ENCODE peak calls at places on chromosomes 11 and 22, in ten cellular contexts. One of them, this sample, is unnamed.

GRCh38 chr11:2186669-2187266 is 15.2 kb upstream of the TH start:
- DNase-seq in HS-5: no peak
- DNase-seq in RWPE1: no peak
- DNase-seq in AML-193: peak; percentile 11
- DNase-seq in Calu3: peak; percentile 69
- DNase-seq in heart right ventricle: no peak
- DNase-seq in NCI-H69: peak; percentile 92
- DNase-seq in choroid plexus epithelial cell: peak; percentile 36
- DNase-seq in EL: peak; percentile 23
- DNase-seq in mucosa of descending colon: peak; percentile 48
- DNase-seq in this sample: peak; percentile 25

GRCh38 chr11:5265832-5266231 is 3.9 kb downstream of the HBE1 start:
- DNase-seq in HS-5: no peak
- DNase-seq in RWPE1: no peak
- DNase-seq in AML-193: no peak
- DNase-seq in Calu3: no peak
- DNase-seq in heart right ventricle: no peak
- DNase-seq in NCI-H69: no peak
- DNase-seq in choroid plexus epithelial cell: no peak
- DNase-seq in EL: no peak
- DNase-seq in mucosa of descending colon: no peak
- DNase-seq in this sample: no peak

GRCh38 chr22:18064636-18065035 is 13.2 kb upstream of the PEX26 start:
- DNase-seq in HS-5: no peak
- DNase-seq in RWPE1: no peak
- DNase-seq in AML-193: no peak
- DNase-seq in Calu3: no peak
- DNase-seq in heart right ventricle: no peak
- DNase-seq in NCI-H69: no peak
- DNase-seq in choroid plexus epithelial cell: no peak
- DNase-seq in EL: no peak
- DNase-seq in mucosa of descending colon: no peak
- DNase-seq in this sample: no peak

GRCh38 chr11:86676533-86677154 is 4.2 kb upstream of the ME3 start:
- DNase-seq in HS-5: no peak
- DNase-seq in RWPE1: no peak
- DNase-seq in AML-193: peak; percentile 23
- DNase-seq in Calu3: no peak
- DNase-seq in heart right ventricle: no peak
- DNase-seq in NCI-H69: peak; percentile 78
- DNase-seq in choroid plexus epithelial cell: no peak
- DNase-seq in EL: peak; percentile 29
- DNase-seq in mucosa of descending colon: peak; percentile 38
- DNase-seq in this sample: peak; percentile 46

GRCh38 chr11:18699848-18700261 is 1.3 kb downstream of the TMEM86A start:
- DNase-seq in HS-5: no peak
- DNase-seq in RWPE1: no peak
- DNase-seq in AML-193: no peak
- DNase-seq in Calu3: no peak
- DNase-seq in heart right ventricle: no peak
- DNase-seq in NCI-H69: peak; percentile 20
- DNase-seq in choroid plexus epithelial cell: peak; percentile 21
- DNase-seq in EL: no peak
- DNase-seq in mucosa of descending colon: peak; percentile 28
- DNase-seq in this sample: no peak

GRCh38 chr11:66119348-66120133 is 49.5 kb downstream of the PACS1 start:
- DNase-seq in HS-5: peak; percentile 78
- DNase-seq in RWPE1: peak; percentile 55
- DNase-seq in AML-193: no peak
- DNase-seq in Calu3: peak; percentile 35
- DNase-seq in heart right ventricle: no peak
- DNase-seq in NCI-H69: no peak
- DNase-seq in choroid plexus epithelial cell: peak; percentile 96
- DNase-seq in EL: peak; percentile 88
- DNase-seq in mucosa of descending colon: no peak
- DNase-seq in this sample: peak; percentile 54

GRCh38 chr11:68324695-68325094 is 12.3 kb downstream of the LRP5 start:
- DNase-seq in HS-5: no peak
- DNase-seq in RWPE1: no peak
- DNase-seq in AML-193: no peak
- DNase-seq in Calu3: no peak
- DNase-seq in heart right ventricle: no peak
- DNase-seq in NCI-H69: no peak
- DNase-seq in choroid plexus epithelial cell: no peak
- DNase-seq in EL: no peak
- DNase-seq in mucosa of descending colon: no peak
- DNase-seq in this sample: no peak

GRCh38 chr11:2800655-2801531 is 84.7 kb downstream of the CDKN1C start:
- DNase-seq in HS-5: no peak
- DNase-seq in RWPE1: no peak
- DNase-seq in AML-193: no peak
- DNase-seq in Calu3: no peak
- DNase-seq in heart right ventricle: peak; percentile 7
- DNase-seq in NCI-H69: no peak
- DNase-seq in choroid plexus epithelial cell: no peak
- DNase-seq in EL: no peak
- DNase-seq in mucosa of descending colon: no peak
- DNase-seq in this sample: no peak

GRCh38 chr11:114162719-114163123 is 103.2 kb downstream of the ZBTB16 start:
- DNase-seq in HS-5: peak; percentile 80
- DNase-seq in RWPE1: peak; percentile 89
- DNase-seq in AML-193: no peak
- DNase-seq in Calu3: peak; percentile 13
- DNase-seq in heart right ventricle: peak; percentile 77
- DNase-seq in NCI-H69: peak; percentile 95
- DNase-seq in choroid plexus epithelial cell: peak; percentile 100
- DNase-seq in EL: peak; percentile 94
- DNase-seq in mucosa of descending colon: peak; percentile 87
- DNase-seq in this sample: peak; percentile 99

GRCh38 chr11:73204711-73205121 is 13.4 kb upstream of the P2RY2 start:
- DNase-seq in HS-5: no peak
- DNase-seq in RWPE1: no peak
- DNase-seq in AML-193: peak; percentile 97
- DNase-seq in Calu3: no peak
- DNase-seq in heart right ventricle: no peak
- DNase-seq in NCI-H69: no peak
- DNase-seq in choroid plexus epithelial cell: no peak
- DNase-seq in EL: no peak
- DNase-seq in mucosa of descending colon: no peak
- DNase-seq in this sample: no peak

GRCh38 chr22:23708270-23708669 is 17.5 kb downstream of the RGL4 start:
- DNase-seq in HS-5: no peak
- DNase-seq in RWPE1: no peak
- DNase-seq in AML-193: no peak
- DNase-seq in Calu3: no peak
- DNase-seq in heart right ventricle: no peak
- DNase-seq in NCI-H69: no peak
- DNase-seq in choroid plexus epithelial cell: no peak
- DNase-seq in EL: no peak
- DNase-seq in mucosa of descending colon: no peak
- DNase-seq in this sample: no peak

GRCh38 chr11:77589181-77589520 is 602 bp upstream of the AQP11 start:
- DNase-seq in HS-5: no peak
- DNase-seq in RWPE1: no peak
- DNase-seq in AML-193: no peak
- DNase-seq in Calu3: no peak
- DNase-seq in heart right ventricle: no peak
- DNase-seq in NCI-H69: no peak
- DNase-seq in choroid plexus epithelial cell: peak; percentile 16
- DNase-seq in EL: no peak
- DNase-seq in mucosa of descending colon: no peak
- DNase-seq in this sample: no peak

GRCh38 chr11:128422576-128423370 is 164.6 kb downstream of the ETS1 start:
- DNase-seq in HS-5: no peak
- DNase-seq in RWPE1: no peak
- DNase-seq in AML-193: no peak
- DNase-seq in Calu3: no peak
- DNase-seq in heart right ventricle: peak; percentile 66
- DNase-seq in NCI-H69: peak; percentile 98
- DNase-seq in choroid plexus epithelial cell: no peak
- DNase-seq in EL: no peak
- DNase-seq in mucosa of descending colon: peak; percentile 32
- DNase-seq in this sample: no peak

GRCh38 chr11:69892237-69892985 is 73.2 kb upstream of the FGF3 start:
- DNase-seq in HS-5: no peak
- DNase-seq in RWPE1: no peak
- DNase-seq in AML-193: no peak
- DNase-seq in Calu3: peak; percentile 34
- DNase-seq in heart right ventricle: no peak
- DNase-seq in NCI-H69: peak; percentile 66
- DNase-seq in choroid plexus epithelial cell: no peak
- DNase-seq in EL: no peak
- DNase-seq in mucosa of descending colon: no peak
- DNase-seq in this sample: no peak

GRCh38 chr11:34749666-34750659 is 129.1 kb downstream of the EHF start:
- DNase-seq in HS-5: peak; percentile 32
- DNase-seq in RWPE1: peak; percentile 74
- DNase-seq in AML-193: peak; percentile 15
- DNase-seq in Calu3: peak; percentile 38
- DNase-seq in heart right ventricle: peak; percentile 69
- DNase-seq in NCI-H69: no peak
- DNase-seq in choroid plexus epithelial cell: peak; percentile 95
- DNase-seq in EL: peak; percentile 54
- DNase-seq in mucosa of descending colon: no peak
- DNase-seq in this sample: peak; percentile 96

GRCh38 chr22:49616356-49617231 is 211.1 kb downstream of the BRD1 start:
- DNase-seq in HS-5: no peak
- DNase-seq in RWPE1: no peak
- DNase-seq in AML-193: no peak
- DNase-seq in Calu3: no peak
- DNase-seq in heart right ventricle: no peak
- DNase-seq in NCI-H69: no peak
- DNase-seq in choroid plexus epithelial cell: no peak
- DNase-seq in EL: no peak
- DNase-seq in mucosa of descending colon: no peak
- DNase-seq in this sample: no peak

GRCh38 chr11:95923730-95924413 is at the start of gene MTMR2:
- DNase-seq in HS-5: no peak
- DNase-seq in RWPE1: peak; percentile 56
- DNase-seq in AML-193: peak; percentile 37
- DNase-seq in Calu3: peak; percentile 61
- DNase-seq in heart right ventricle: peak; percentile 83
- DNase-seq in NCI-H69: peak; percentile 93
- DNase-seq in choroid plexus epithelial cell: peak; percentile 77
- DNase-seq in EL: peak; percentile 84
- DNase-seq in mucosa of descending colon: peak; percentile 82
- DNase-seq in this sample: peak; percentile 64

GRCh38 chr11:35352107-35352888 is 67.1 kb downstream of the SLC1A2 start:
- DNase-seq in HS-5: peak; percentile 40
- DNase-seq in RWPE1: peak; percentile 38
- DNase-seq in AML-193: no peak
- DNase-seq in Calu3: no peak
- DNase-seq in heart right ventricle: peak; percentile 29
- DNase-seq in NCI-H69: no peak
- DNase-seq in choroid plexus epithelial cell: peak; percentile 51
- DNase-seq in EL: peak; percentile 48
- DNase-seq in mucosa of descending colon: no peak
- DNase-seq in this sample: peak; percentile 83

GRCh38 chr22:43427296-43428004 is 15.6 kb downstream of the MPPED1 start:
- DNase-seq in HS-5: no peak
- DNase-seq in RWPE1: no peak
- DNase-seq in AML-193: no peak
- DNase-seq in Calu3: no peak
- DNase-seq in heart right ventricle: no peak
- DNase-seq in NCI-H69: no peak
- DNase-seq in choroid plexus epithelial cell: no peak
- DNase-seq in EL: no peak
- DNase-seq in mucosa of descending colon: no peak
- DNase-seq in this sample: no peak

GRCh38 chr11:92978226-92979111 is 9.0 kb downstream of the MTNR1B start:
- DNase-seq in HS-5: peak; percentile 6
- DNase-seq in RWPE1: no peak
- DNase-seq in AML-193: no peak
- DNase-seq in Calu3: no peak
- DNase-seq in heart right ventricle: peak; percentile 28
- DNase-seq in NCI-H69: peak; percentile 97
- DNase-seq in choroid plexus epithelial cell: peak; percentile 18
- DNase-seq in EL: peak; percentile 24
- DNase-seq in mucosa of descending colon: no peak
- DNase-seq in this sample: peak; percentile 77

GRCh38 chr22:39292561-39293074 is 26.8 kb downstream of the RPL3 start:
- DNase-seq in HS-5: peak; percentile 67
- DNase-seq in RWPE1: peak; percentile 79
- DNase-seq in AML-193: peak; percentile 64
- DNase-seq in Calu3: peak; percentile 95
- DNase-seq in heart right ventricle: peak; percentile 90
- DNase-seq in NCI-H69: peak; percentile 91
- DNase-seq in choroid plexus epithelial cell: peak; percentile 97
- DNase-seq in EL: peak; percentile 98
- DNase-seq in mucosa of descending colon: peak; percentile 78
- DNase-seq in this sample: peak; percentile 96

GRCh38 chr11:57798905-57799559 is 37.4 kb downstream of the CTNND1 start:
- DNase-seq in HS-5: peak; percentile 15
- DNase-seq in RWPE1: peak; percentile 90
- DNase-seq in AML-193: no peak
- DNase-seq in Calu3: peak; percentile 87
- DNase-seq in heart right ventricle: no peak
- DNase-seq in NCI-H69: peak; percentile 70
- DNase-seq in choroid plexus epithelial cell: peak; percentile 51
- DNase-seq in EL: peak; percentile 59
- DNase-seq in mucosa of descending colon: peak; percentile 86
- DNase-seq in this sample: peak; percentile 87

GRCh38 chr22:23820748-23821211 is 18.0 kb downstream of the DERL3 start:
- DNase-seq in HS-5: no peak
- DNase-seq in RWPE1: no peak
- DNase-seq in AML-193: no peak
- DNase-seq in Calu3: no peak
- DNase-seq in heart right ventricle: no peak
- DNase-seq in NCI-H69: no peak
- DNase-seq in choroid plexus epithelial cell: no peak
- DNase-seq in EL: no peak
- DNase-seq in mucosa of descending colon: peak; percentile 33
- DNase-seq in this sample: no peak

GRCh38 chr11:45021692-45022130 is 71.0 kb upstream of the TP53I11 start:
- DNase-seq in HS-5: no peak
- DNase-seq in RWPE1: no peak
- DNase-seq in AML-193: no peak
- DNase-seq in Calu3: no peak
- DNase-seq in heart right ventricle: peak; percentile 83
- DNase-seq in NCI-H69: peak; percentile 75
- DNase-seq in choroid plexus epithelial cell: peak; percentile 31
- DNase-seq in EL: no peak
- DNase-seq in mucosa of descending colon: peak; percentile 48
- DNase-seq in this sample: no peak

GRCh38 chr11:57143459-57143858 is 38.3 kb upstream of the LRRC55 start:
- DNase-seq in HS-5: no peak
- DNase-seq in RWPE1: no peak
- DNase-seq in AML-193: no peak
- DNase-seq in Calu3: no peak
- DNase-seq in heart right ventricle: no peak
- DNase-seq in NCI-H69: no peak
- DNase-seq in choroid plexus epithelial cell: no peak
- DNase-seq in EL: no peak
- DNase-seq in mucosa of descending colon: no peak
- DNase-seq in this sample: no peak

GRCh38 chr22:50445071-50445879 is 29.6 kb downstream of the SBF1 start:
- DNase-seq in HS-5: no peak
- DNase-seq in RWPE1: no peak
- DNase-seq in AML-193: no peak
- DNase-seq in Calu3: no peak
- DNase-seq in heart right ventricle: peak; percentile 16
- DNase-seq in NCI-H69: peak; percentile 26
- DNase-seq in choroid plexus epithelial cell: no peak
- DNase-seq in EL: no peak
- DNase-seq in mucosa of descending colon: no peak
- DNase-seq in this sample: no peak

GRCh38 chr22:46546466-46547178 is 9.2 kb upstream of the CELSR1 start:
- DNase-seq in HS-5: no peak
- DNase-seq in RWPE1: no peak
- DNase-seq in AML-193: no peak
- DNase-seq in Calu3: peak; percentile 62
- DNase-seq in heart right ventricle: peak; percentile 82
- DNase-seq in NCI-H69: no peak
- DNase-seq in choroid plexus epithelial cell: peak; percentile 42
- DNase-seq in EL: peak; percentile 72
- DNase-seq in mucosa of descending colon: no peak
- DNase-seq in this sample: no peak

GRCh38 chr22:25928038-25928437 is 186.1 kb downstream of the MYO18B start:
- DNase-seq in HS-5: no peak
- DNase-seq in RWPE1: no peak
- DNase-seq in AML-193: no peak
- DNase-seq in Calu3: no peak
- DNase-seq in heart right ventricle: no peak
- DNase-seq in NCI-H69: peak; percentile 92
- DNase-seq in choroid plexus epithelial cell: no peak
- DNase-seq in EL: no peak
- DNase-seq in mucosa of descending colon: no peak
- DNase-seq in this sample: no peak